ENCODE peak calls at places on chromosomes 13 and 19, in ten cellular contexts. B, L, Y, G, A, F, Q, K, J and E are unnamed samples.

GRCh38 chr19:56959211-56959610 is 118.7 kb upstream of the PEG3 start:
- DNase-seq in Q (no peak), B (no peak), F (no peak), G (no peak), L (no peak), J (no peak), A (no peak), Y (no peak), K (no peak), E (no peak)

GRCh38 chr19:53511933-53512374 is 26.0 kb upstream of the ZNF331 start:
- DNase-seq in L (peak), A (peak), Q (no peak), G (peak), F (peak), B (peak), K (peak), J (peak), Y (peak), E (peak)

GRCh38 chr19:9528757-9529336 is 9.6 kb downstream of the ZNF426 start:
- DNase-seq in B (no peak), Q (no peak), Y (no peak), K (no peak), L (no peak), F (no peak), J (no peak), G (no peak), A (no peak), E (no peak)

GRCh38 chr13:25978961-25979360 is 72.9 kb downstream of the SHISA2 start:
- DNase-seq in F (no peak), Y (no peak), B (no peak), L (no peak), J (no peak), Q (no peak), K (no peak), A (no peak), G (no peak), E (no peak)

GRCh38 chr19:5903054-5903501 is 512 bp downstream of the NDUFA11 start:
- DNase-seq in B (no peak), L (no peak), Y (peak), J (peak), A (no peak), K (no peak), F (no peak), G (peak), Q (no peak), E (no peak)

GRCh38 chr13:98998831-98999634 is 21.2 kb upstream of the DOCK9 start:
- DNase-seq in L (no peak), A (no peak), Q (no peak), J (no peak), B (no peak), G (peak), K (no peak), Y (no peak), F (no peak), E (no peak)

GRCh38 chr19:45995715-45996385 is 583 bp downstream of the CCDC61 start:
- DNase-seq in F (no peak), L (no peak), B (no peak), J (no peak), Q (no peak), K (no peak), G (peak), Y (peak), A (no peak), E (no peak)

GRCh38 chr19:16594131-16594586 is 21.9 kb upstream of the SLC35E1 start:
- DNase-seq in F (no peak), A (no peak), K (no peak), Y (no peak), B (no peak), L (no peak), J (no peak), Q (no peak), G (no peak), E (no peak)

GRCh38 chr19:39128511-39129079 is 3.0 kb downstream of the PAK4 start:
- DNase-seq in F (no peak), L (no peak), J (no peak), Q (no peak), B (no peak), G (no peak), A (no peak), Y (no peak), K (no peak), E (no peak)

GRCh38 chr13:67140006-67140405 is 90.1 kb downstream of the PCDH9 start:
- DNase-seq in Y (no peak), J (no peak), L (no peak), G (no peak), A (no peak), F (no peak), K (no peak), B (no peak), Q (no peak), E (no peak)

GRCh38 chr13:77143325-77143907 is 116.5 kb upstream of the FBXL3 start:
- DNase-seq in L (no peak), Q (no peak), Y (peak), B (no peak), K (no peak), J (no peak), A (no peak), F (no peak), G (no peak), E (no peak)

GRCh38 chr19:5128932-5129389 is 160.0 kb downstream of the KDM4B start:
- DNase-seq in Q (no peak), A (no peak), F (no peak), G (peak), B (no peak), K (no peak), J (no peak), Y (peak), L (no peak), E (no peak)

GRCh38 chr13:85665286-85665685 is 133.9 kb downstream of the SLITRK6 start:
- DNase-seq in J (no peak), F (no peak), Q (no peak), Y (peak), K (no peak), A (no peak), L (no peak), G (no peak), B (no peak), E (no peak)

GRCh38 chr19:6000228-6000847 is 22.4 kb upstream of the RANBP3 start:
- DNase-seq in Y (no peak), F (no peak), K (no peak), Q (no peak), L (no peak), B (no peak), A (no peak), J (no peak), G (no peak), E (no peak)

GRCh38 chr19:39935262-39935661 is 828 bp upstream of the FCGBP start:
- DNase-seq in L (no peak), F (no peak), G (no peak), Q (no peak), J (no peak), B (no peak), A (no peak), K (no peak), Y (no peak), E (no peak)

GRCh38 chr13:66826398-66826797 is 403.7 kb downstream of the PCDH9 start:
- DNase-seq in F (no peak), Y (peak), A (no peak), L (no peak), K (no peak), B (no peak), G (no peak), J (no peak), Q (no peak), E (no peak)

GRCh38 chr19:12872941-12873890 is 8.0 kb downstream of the DNASE2 start:
- DNase-seq in B (no peak), Y (peak), Q (no peak), L (peak), A (no peak), J (peak), G (peak), F (no peak), K (no peak), E (peak)